ENCODE peak calls at places on chromosome 11, in seven cellular contexts. A, T, J, S, K, H and B are unnamed samples.

GRCh38 chr11:64305691-64306562 is 603 bp downstream of the ESRRA start:
- DNase-seq in T (no peak), J (peak), A (peak), S (peak), H (peak), K (no peak), B (no peak)

GRCh38 chr11:118748056-118748455 is 42.9 kb downstream of the DDX6 start:
- DNase-seq in K (no peak), T (no peak), S (no peak), J (no peak), A (no peak), H (no peak), B (no peak)

GRCh38 chr11:469684-470667 is 19.9 kb downstream of the PTDSS2 start:
- DNase-seq in S (no peak), T (peak), H (no peak), J (peak), A (peak), K (no peak), B (peak)

GRCh38 chr11:132962026-132962425 is 570.3 kb downstream of the OPCML start:
- DNase-seq in S (no peak), K (no peak), T (no peak), A (peak), J (peak), H (no peak), B (no peak)

GRCh38 chr11:35365961-35366360 is 53.4 kb downstream of the SLC1A2 start:
- DNase-seq in K (no peak), A (peak), H (no peak), T (no peak), S (no peak), J (peak), B (peak)

GRCh38 chr11:120337896-120338840 is 2.0 kb downstream of the ARHGEF12 start:
- DNase-seq in T (no peak), S (no peak), A (peak), J (peak), H (no peak), K (no peak), B (peak)

GRCh38 chr11:122850076-122850631 is 11.9 kb downstream of the CRTAM start:
- DNase-seq in A (peak), T (no peak), H (peak), J (peak), S (no peak), K (no peak), B (peak)

GRCh38 chr11:4619514-4619913 is 11.5 kb upstream of the TRIM68 start:
- DNase-seq in K (no peak), A (no peak), J (no peak), H (no peak), T (no peak), S (no peak), B (no peak)

GRCh38 chr11:94678236-94678635 is 89.9 kb upstream of the AMOTL1 start:
- DNase-seq in K (no peak), S (no peak), H (no peak), J (no peak), A (peak), T (no peak), B (peak)

GRCh38 chr11:28966951-28967350 is 858.8 kb downstream of the METTL15 start:
- DNase-seq in S (no peak), K (no peak), A (no peak), J (peak), T (no peak), H (no peak), B (peak)

GRCh38 chr11:69854719-69855118 is 35.5 kb upstream of the FGF3 start:
- DNase-seq in H (no peak), J (peak), S (no peak), T (peak), K (no peak), A (peak), B (peak)

GRCh38 chr11:1862588-1863351 is 9.9 kb downstream of the LSP1 start:
- DNase-seq in K (no peak), H (no peak), A (peak), T (peak), J (no peak), S (no peak), B (peak)

GRCh38 chr11:78995166-78995565 is 420.5 kb upstream of the NARS2 start:
- DNase-seq in K (no peak), S (no peak), T (no peak), A (no peak), H (no peak), J (no peak), B (no peak)

GRCh38 chr11:13955971-13956421 is 6.5 kb upstream of the SPON1 start:
- DNase-seq in S (peak), T (peak), A (peak), K (peak), H (peak), J (peak), B (peak)